ENCODE peak calls at places on chromosomes 2 and 18, in four cellular contexts. H is Karpas-422, M is stomach, B is K562. X is an unnamed sample. For H3K27me3, the result is how much of the 10 kb centered on the place peaks cover.

GRCh38 chr2:239880396-239880795 is 144.7 kb downstream of the NDUFA10 start:
- DNase-seq in H (peak), M (peak), B (no peak), X (no peak)

GRCh38 chr2:106624787-106625369 is 137.7 kb downstream of the CD8B2 start:
- DNase-seq in H (no peak), M (no peak), B (no peak), X (no peak)

GRCh38 chr2:121721926-121722325 is 14.7 kb downstream of the NIFK start:
- DNase-seq in H (no peak), M (no peak), B (no peak), X (no peak)

GRCh38 chr18:12638634-12639124 is 19.2 kb downstream of the SPIRE1 start:
- DNase-seq in H (no peak), M (no peak), B (no peak), X (no peak)

GRCh38 chr2:147818741-147819140 is 26.1 kb upstream of the ACVR2A start:
- DNase-seq in H (no peak), M (no peak), B (no peak), X (no peak)

GRCh38 chr2:157321514-157321913 is 4.1 kb downstream of the ERMN start:
- DNase-seq in H (no peak), M (no peak), B (no peak), X (no peak)

GRCh38 chr18:7084766-7085080 is 32.9 kb downstream of the LAMA1 start:
- DNase-seq in H (no peak), M (no peak), B (no peak), X (no peak)

GRCh38 chr2:127674241-127675209 is 805 bp downstream of the LIMS2 start:
- DNase-seq in H (no peak), M (peak), B (no peak), X (no peak)

GRCh38 chr2:78431241-78431640 is 594.3 kb upstream of the REG3G start:
- DNase-seq in H (peak), M (no peak), B (no peak), X (no peak)

GRCh38 chr18:21955757-21956652 is 213.4 kb upstream of the GATA6 start:
- DNase-seq in H (peak), M (peak), B (peak), X (peak)

GRCh38 chr18:6382968-6383367 is 31.7 kb downstream of the L3MBTL4 start:
- DNase-seq in H (no peak), M (no peak), B (no peak), X (no peak)

GRCh38 chr2:39516347-39517101 is 79.4 kb upstream of the MAP4K3 start:
- DNase-seq in H (no peak), M (peak), B (no peak), X (peak)

GRCh38 chr2:37291680-37292079 is 33.0 kb downstream of the PRKD3 start:
- DNase-seq in H (no peak), M (no peak), B (no peak), X (no peak)

GRCh38 chr2:240922982-240923537 is 16.9 kb downstream of the CROCC2 start:
- DNase-seq in H (no peak), M (peak), B (no peak), X (no peak)

GRCh38 chr2:110116033-110116710 is 550 bp upstream of the MALL start:
- DNase-seq in H (no peak), M (no peak), B (peak), X (no peak)

GRCh38 chr2:197777823-197778407 is 7.2 kb downstream of the BOLL start:
- DNase-seq in H (peak), M (no peak), B (peak), X (no peak)

GRCh38 chr2:32360416-32360815 is 3.6 kb downstream of the BIRC6 start:
- DNase-seq in H (no peak), M (no peak), B (no peak), X (no peak)

GRCh38 chr2:147082850-147083522 is 761.8 kb upstream of the ACVR2A start:
- DNase-seq in H (peak), M (peak), B (peak), X (no peak)

GRCh38 chr2:181074457-181074856 is 94.1 kb downstream of the UBE2E3 start:
- DNase-seq in H (no peak), M (no peak), B (no peak), X (no peak)

GRCh38 chr2:182915369-182916326 is 49.2 kb upstream of the FRZB start:
- DNase-seq in H (no peak), M (no peak), B (no peak), X (no peak)

GRCh38 chr2:235598026-235598425 is 104.2 kb downstream of the AGAP1 start:
- DNase-seq in H (no peak), M (no peak), B (no peak), X (no peak)

GRCh38 chr2:29923110-29923721 is 1.8 kb upstream of the ALK start:
- DNase-seq in H (peak), M (peak), B (peak), X (peak)
- H3K27me3 ChIP-seq in H (under half), M (under half), B (under half), X (under half)

GRCh38 chr2:134206029-134206428 is 47.8 kb upstream of the MGAT5 start:
- DNase-seq in H (no peak), M (no peak), B (no peak), X (no peak)
- H3K4me3 ChIP-seq in H (no peak), M (no peak), B (no peak), X (no peak)

GRCh38 chr2:172102858-172103359 is at the start of gene DLX2:
- DNase-seq in H (peak), M (peak), B (peak), X (peak)

GRCh38 chr2:172105715-172106124 is 3.0 kb upstream of the DLX2 start:
- DNase-seq in H (no peak), M (no peak), B (peak), X (no peak)

GRCh38 chr2:172101707-172102158 is 967 bp downstream of the DLX2 start:
- DNase-seq in H (peak), M (no peak), B (no peak), X (no peak)

GRCh38 chr2:172102159-172102857 is 392 bp downstream of the DLX2 start:
- DNase-seq in H (no peak), M (no peak), B (peak), X (no peak)

DNA sequence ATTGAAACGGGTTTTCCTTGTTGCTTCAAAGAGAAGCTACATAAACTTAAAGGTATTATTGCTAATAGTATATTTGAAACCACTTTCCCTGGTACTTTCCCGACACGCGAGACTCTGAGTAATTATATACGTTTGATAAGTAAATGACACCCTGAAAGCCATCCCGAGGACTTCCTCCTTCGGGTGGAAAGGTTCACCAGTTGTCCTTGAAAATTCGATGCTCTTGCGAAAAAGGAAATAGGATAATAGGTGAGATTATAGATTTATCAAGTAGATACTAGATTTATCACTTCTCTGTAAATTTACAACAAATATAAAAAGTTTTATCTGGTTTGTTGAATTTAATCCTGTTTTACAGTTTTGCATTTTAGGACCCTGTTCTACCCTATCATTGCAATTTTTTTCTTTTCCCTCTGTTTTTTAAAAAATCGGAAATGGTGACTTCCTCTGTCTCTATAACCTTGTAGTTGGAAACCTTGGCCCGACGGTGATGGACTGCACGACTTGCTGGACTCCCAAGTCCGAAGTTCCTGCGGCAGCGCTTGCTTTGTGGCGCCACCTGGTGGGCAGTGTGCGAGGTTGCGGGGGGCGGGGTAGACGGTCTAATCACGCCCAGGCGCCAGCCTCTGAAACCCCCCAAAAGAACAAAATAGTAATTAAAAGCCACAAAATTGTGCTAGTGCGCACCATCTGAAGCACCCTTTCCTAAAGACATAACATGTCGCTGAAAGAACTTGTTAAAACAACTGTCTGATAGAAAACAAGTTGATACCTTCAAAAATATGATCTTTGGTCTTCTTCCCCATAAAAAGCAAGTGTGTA is 982 bp upstream of the DLX2 start:
- DNase-seq in H (peak), M (peak), B (peak), X (peak)
- H3K27me3 ChIP-seq in H (under half), M (half or more), B (under half), X (half or more)

DNA sequence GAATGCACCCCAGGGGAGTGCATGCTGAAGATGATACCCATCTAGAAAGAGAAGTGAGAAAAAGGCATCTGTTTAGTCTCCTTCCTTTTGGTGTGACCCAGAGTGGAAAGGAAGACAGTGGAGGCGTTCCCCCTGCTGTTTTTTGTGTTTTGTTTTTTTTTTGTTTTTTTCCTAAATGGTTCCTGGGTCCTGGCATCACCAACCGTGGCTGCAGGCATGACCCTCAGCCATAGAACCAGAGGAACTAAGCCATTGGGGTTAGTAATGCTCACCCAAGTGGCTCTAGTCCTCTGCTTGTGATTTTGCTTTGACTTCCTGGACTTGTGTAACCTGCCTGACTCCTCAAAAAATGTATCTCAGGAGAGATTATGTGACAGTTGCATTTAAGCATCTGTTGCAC is 451.3 kb downstream of the DCC start:
- DNase-seq in H (no peak), M (no peak), B (no peak), X (no peak)
- H3K4me3 ChIP-seq in H (no peak), M (no peak), B (no peak), X (no peak)

GRCh38 chr2:224156436-224156835 is 117.3 kb upstream of the SERPINE2 start:
- DNase-seq in H (no peak), M (no peak), B (no peak), X (no peak)

GRCh38 chr2:224155896-224156295 is 116.8 kb upstream of the SERPINE2 start:
- DNase-seq in H (no peak), M (no peak), B (no peak), X (no peak)

GRCh38 chr2:224158831-224159230 is 119.7 kb upstream of the SERPINE2 start:
- DNase-seq in H (no peak), M (no peak), B (no peak), X (no peak)

GRCh38 chr2:224158061-224158460 is 119.0 kb upstream of the SERPINE2 start:
- DNase-seq in H (no peak), M (no peak), B (no peak), X (no peak)

DNA sequence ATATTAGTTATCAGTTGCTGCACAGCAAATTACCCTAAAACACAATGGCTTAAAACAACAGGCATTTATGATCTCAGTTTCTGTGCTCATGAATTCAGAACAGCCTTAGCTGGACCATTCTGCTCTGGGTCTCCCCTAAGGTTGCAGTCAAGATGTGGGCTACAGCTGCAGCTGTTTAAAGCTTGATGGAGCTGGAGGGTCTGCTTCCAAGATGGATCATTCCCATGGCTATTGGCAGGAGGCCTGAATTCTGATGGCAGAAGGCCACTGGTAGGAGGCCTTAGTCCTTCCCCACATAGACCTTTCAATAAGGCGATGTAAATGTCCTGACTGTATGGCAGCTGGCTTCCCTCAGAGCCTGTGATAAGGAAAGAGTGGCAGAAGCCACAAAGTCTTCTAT is 118.6 kb upstream of the SERPINE2 start:
- DNase-seq in H (no peak), M (no peak), B (no peak), X (no peak)
- H3K27me3 ChIP-seq in H (under half), M (under half), B (under half), X (under half)

GRCh38 chr2:218859994-218860831 is 608 bp downstream of the WNT6 start:
- DNase-seq in H (no peak), M (no peak), B (no peak), X (no peak)
- H3K4me3 ChIP-seq in H (no peak), M (peak), B (no peak), X (no peak)

DNA sequence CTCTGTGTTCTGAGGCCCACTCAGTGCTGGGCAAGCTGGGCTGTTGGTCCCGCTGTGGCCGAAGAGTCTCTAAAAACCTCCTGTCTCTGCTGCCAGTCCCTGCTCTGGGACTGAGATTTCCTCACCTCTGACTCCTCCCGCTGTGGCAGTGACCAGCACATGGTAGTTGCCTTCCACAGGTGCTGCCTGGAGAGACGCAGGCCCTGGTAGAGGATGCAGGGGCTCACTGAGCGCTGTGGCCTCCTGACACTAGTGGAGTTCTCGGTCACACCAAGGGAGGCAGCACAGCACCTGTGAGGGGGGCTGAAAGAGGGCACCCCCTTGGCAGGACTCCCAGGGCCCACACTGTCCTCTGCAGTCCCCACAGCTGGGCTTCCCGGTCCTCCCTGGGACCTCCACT is 3.8 kb upstream of the ASB1 start:
- DNase-seq in H (no peak), M (peak), B (no peak), X (no peak)
- H3K27me3 ChIP-seq in H (under half), M (under half), B (under half), X (under half)

GRCh38 chr2:190119257-190119656 is 56.7 kb upstream of the MSTN start:
- DNase-seq in H (no peak), M (no peak), B (peak), X (no peak)
- H3K4me3 ChIP-seq in H (no peak), M (peak), B (no peak), X (no peak)

GRCh38 chr2:70771446-70771845 is 3.4 kb upstream of the ADD2 start:
- DNase-seq in H (no peak), M (no peak), B (no peak), X (no peak)

GRCh38 chr2:70767699-70768584 is at the start of gene ADD2:
- DNase-seq in H (no peak), M (no peak), B (peak), X (peak)

GRCh38 chr2:70767094-70767698 is 804 bp downstream of the ADD2 start:
- DNase-seq in H (no peak), M (no peak), B (peak), X (peak)

GRCh38 chr2:70768585-70769085 is 635 bp upstream of the ADD2 start:
- DNase-seq in H (no peak), M (no peak), B (no peak), X (no peak)

DNA sequence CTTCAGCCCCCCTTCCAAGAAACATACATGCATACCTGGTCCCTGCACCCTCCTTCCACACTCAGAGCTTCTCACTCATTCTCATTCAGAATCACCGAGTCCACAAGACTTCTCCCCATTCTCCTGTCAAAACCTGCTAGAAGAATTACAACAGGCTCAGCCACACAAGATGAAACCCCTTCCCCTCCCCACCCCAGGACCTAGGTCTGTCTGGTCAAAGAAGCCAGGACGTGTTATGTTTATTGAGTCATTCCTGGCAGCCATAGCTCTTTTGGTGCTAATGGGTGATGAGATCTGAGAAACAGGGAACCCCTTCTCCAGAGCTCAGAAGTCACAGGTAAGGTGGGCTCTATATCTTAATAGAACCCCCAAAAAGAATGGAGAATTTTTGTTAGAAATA is 1.4 kb upstream of the ADD2 start:
- DNase-seq in H (no peak), M (no peak), B (no peak), X (no peak)
- H3K27me3 ChIP-seq in H (under half), M (under half), B (under half), X (under half)

GRCh38 chr2:105117565-105117964 is 79.7 kb downstream of the MRPS9 start:
- DNase-seq in H (no peak), M (no peak), B (no peak), X (no peak)

GRCh38 chr2:105116348-105116747 is 78.5 kb downstream of the MRPS9 start:
- DNase-seq in H (no peak), M (no peak), B (no peak), X (no peak)

GRCh38 chr2:105121417-105121816 is 83.5 kb downstream of the MRPS9 start:
- DNase-seq in H (no peak), M (no peak), B (no peak), X (no peak)

GRCh38 chr2:105114551-105114950 is 76.7 kb downstream of the MRPS9 start:
- DNase-seq in H (peak), M (no peak), B (peak), X (no peak)

GRCh38 chr2:105118960-105119359 is 81.1 kb downstream of the MRPS9 start:
- DNase-seq in H (no peak), M (no peak), B (peak), X (no peak)
- H3K4me3 ChIP-seq in H (no peak), M (no peak), B (no peak), X (no peak)